ENCODE peak calls at places on chromosomes 16 and 17, in seven cellular contexts. Y, K, D, N, J, R and T are unnamed samples.

GRCh38 chr17:33396818-33397217 is 103.7 kb upstream of the ASIC2 start:
- DNase-seq in N (no peak), J (no peak), D (no peak), K (no peak), R (no peak), Y (no peak), T (no peak)

GRCh38 chr16:69567031-69567680 is 1.4 kb downstream of the NFAT5 start:
- DNase-seq in N (peak; percentile 9), Y (peak; percentile 41), D (peak; percentile 54), K (no peak), R (no peak), J (peak; percentile 58), T (peak; percentile 67)

GRCh38 chr17:81064746-81065475 is 30.0 kb downstream of the BAIAP2 start:
- DNase-seq in K (no peak), Y (peak; percentile 50), D (no peak), R (no peak), J (peak; percentile 88), N (no peak), T (no peak)

GRCh38 chr16:85615852-85616607 is 2.9 kb downstream of the GSE1 start:
- DNase-seq in R (peak; percentile 93), K (peak; percentile 48), Y (peak; percentile 59), D (peak; percentile 94), N (peak; percentile 28), J (peak; percentile 83), T (peak; percentile 91)

GRCh38 chr16:84786605-84787302 is 33.0 kb upstream of the CRISPLD2 start:
- DNase-seq in D (no peak), R (no peak), N (no peak), Y (no peak), K (no peak), J (no peak), T (no peak)

GRCh38 chr16:64687796-64688195 is 434.1 kb downstream of the CDH11 start:
- DNase-seq in R (no peak), D (no peak), J (no peak), K (no peak), Y (no peak), N (no peak), T (no peak)

GRCh38 chr16:57818377-57819055 is 16.2 kb upstream of the KIFC3 start:
- DNase-seq in J (no peak), D (no peak), N (no peak), Y (no peak), R (no peak), K (no peak), T (no peak)

GRCh38 chr16:69851491-69852240 is 89.5 kb downstream of the WWP2 start:
- DNase-seq in D (no peak), K (no peak), N (no peak), Y (no peak), R (no peak), J (peak; percentile 67), T (no peak)

GRCh38 chr17:74427048-74427762 is 4.7 kb upstream of the GPRC5C start:
- DNase-seq in Y (peak; percentile 49), D (no peak), N (no peak), J (no peak), R (peak; percentile 36), K (no peak), T (no peak)

GRCh38 chr17:70621593-70621992 is 452.3 kb downstream of the KCNJ2 start:
- DNase-seq in J (peak; percentile 4), R (no peak), K (no peak), N (no peak), Y (no peak), D (no peak), T (no peak)

GRCh38 chr16:22141746-22142145 is 20.6 kb upstream of the SDR42E2 start:
- DNase-seq in Y (no peak), N (no peak), J (peak; percentile 47), D (peak; percentile 10), K (peak; percentile 21), R (peak; percentile 81), T (peak; percentile 65)

GRCh38 chr16:87052506-87052905 is 264.7 kb downstream of the C16orf95 start:
- DNase-seq in R (no peak), Y (no peak), N (no peak), K (no peak), J (peak; percentile 15), D (no peak), T (no peak)

GRCh38 chr17:78923660-78924453 is 1.3 kb downstream of the TIMP2 start:
- DNase-seq in D (peak; percentile 75), N (peak; percentile 97), J (peak; percentile 68), Y (peak; percentile 88), K (peak; percentile 69), R (peak; percentile 76), T (peak; percentile 64)

GRCh38 chr17:81242421-81243332 is 3.6 kb downstream of the NDUFAF8 start:
- DNase-seq in R (no peak), N (no peak), J (no peak), D (peak; percentile 10), K (no peak), Y (no peak), T (peak; percentile 49)

GRCh38 chr16:50210266-50211038 is 55.9 kb upstream of the ADCY7 start:
- DNase-seq in R (peak; percentile 88), Y (peak; percentile 53), J (peak; percentile 94), K (peak; percentile 51), N (peak; percentile 45), D (peak; percentile 77), T (peak; percentile 82)

GRCh38 chr16:50195276-50195675 is 42.2 kb downstream of the TENT4B start:
- DNase-seq in J (peak; percentile 68), K (no peak), R (no peak), D (no peak), N (no peak), Y (no peak), T (no peak)

GRCh38 chr16:78882751-78883150 is 717.8 kb downstream of the MAF start:
- DNase-seq in R (no peak), N (no peak), D (no peak), Y (no peak), J (no peak), K (no peak), T (no peak)

GRCh38 chr17:41542357-41542756 is 14.2 kb upstream of the KRT19 start:
- DNase-seq in D (no peak), Y (no peak), N (no peak), R (no peak), J (no peak), K (no peak), T (no peak)

GRCh38 chr16:57541754-57542435 is 548 bp upstream of the ADGRG5 start:
- DNase-seq in R (no peak), K (no peak), Y (no peak), J (no peak), D (no peak), N (no peak), T (no peak)

GRCh38 chr16:84868328-84868727 is 48.5 kb downstream of the CRISPLD2 start:
- DNase-seq in N (no peak), J (no peak), R (no peak), D (no peak), Y (no peak), K (no peak), T (no peak)

GRCh38 chr17:50845260-50846147 is 10.1 kb downstream of the WFIKKN2 start:
- DNase-seq in K (no peak), Y (peak; percentile 56), N (no peak), J (peak; percentile 90), D (no peak), R (no peak), T (no peak)

GRCh38 chr16:17359778-17360177 is 111.0 kb downstream of the XYLT1 start:
- DNase-seq in R (no peak), D (peak; percentile 33), K (no peak), N (no peak), Y (no peak), J (peak; percentile 88), T (no peak)

GRCh38 chr17:56756536-56756935 is 77.2 kb downstream of the C17orf67 start:
- DNase-seq in R (no peak), N (no peak), K (no peak), D (no peak), J (peak; percentile 95), Y (no peak), T (no peak)

DNA sequence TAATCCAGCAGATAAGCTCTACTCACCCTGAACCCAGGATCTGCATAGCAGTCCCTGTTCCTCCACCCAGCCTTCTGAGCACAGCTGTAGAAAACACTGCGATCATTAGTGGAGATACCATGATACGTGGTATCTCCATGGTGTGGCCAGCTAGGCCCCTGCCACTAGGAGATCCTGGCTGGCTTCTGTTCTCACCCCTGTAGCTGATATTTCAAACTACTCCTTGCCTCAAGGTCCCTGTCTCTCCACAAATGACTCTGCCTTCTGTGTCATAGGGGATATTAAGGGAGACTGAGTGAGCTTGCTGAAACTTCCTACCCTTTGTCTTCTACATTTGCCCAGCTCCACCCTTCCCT is 44.3 kb downstream of the ERN1 start:
- DNase-seq in J (no peak), N (no peak), K (no peak), D (no peak), Y (no peak), R (no peak), T (no peak)
- H3K27ac ChIP-seq in J (no peak overlapping the region), N (peak overlapping the region; percentile 100), K (no peak overlapping the region), D (peak overlapping the region; percentile 20), Y (peak overlapping the region; percentile 99), R (no peak overlapping the region), T (no peak overlapping the region)

DNA sequence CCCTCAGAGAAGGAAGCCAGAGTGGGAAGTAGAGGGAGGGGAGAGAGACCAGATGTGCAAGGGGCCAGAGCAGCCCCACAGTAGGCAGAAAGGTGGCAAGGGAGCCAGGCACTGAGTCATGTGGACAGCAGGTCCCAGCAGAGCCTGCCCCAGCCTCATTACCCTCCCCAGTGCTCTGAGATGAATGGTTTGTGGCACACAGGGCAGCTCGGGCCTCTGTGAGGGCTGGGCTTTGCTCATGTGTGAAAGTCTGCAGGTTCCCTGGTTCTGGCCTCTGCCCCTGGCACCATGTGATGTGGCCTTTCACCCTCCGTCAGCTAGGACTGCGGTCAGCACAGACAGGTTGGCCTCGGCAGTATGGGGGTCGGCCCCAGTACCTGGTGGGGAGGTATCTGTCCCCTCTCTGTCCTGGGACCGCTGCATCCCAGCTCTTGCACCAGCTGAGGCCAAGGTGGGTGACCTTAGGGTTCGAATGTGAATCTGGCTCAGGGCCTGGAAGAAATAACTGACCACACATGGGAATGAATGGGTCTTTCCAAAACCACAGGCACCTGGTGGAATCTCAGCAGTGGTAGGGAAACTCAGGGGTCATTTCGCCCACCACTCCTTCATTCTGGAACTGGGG is 8.9 kb downstream of the LRRC75A start:
- DNase-seq in R (no peak), K (no peak), Y (no peak), D (no peak), J (no peak), N (no peak), T (no peak)
- H3K9me2 ChIP-seq in R (no peaks in the 10 kb centered on the region), K (no peaks in the 10 kb centered on the region), Y (no peaks in the 10 kb centered on the region), D (no peaks in the 10 kb centered on the region), J (no peaks in the 10 kb centered on the region), N (no peaks in the 10 kb centered on the region), T (no peaks in the 10 kb centered on the region)

GRCh38 chr17:64653985-64654355 is 8.1 kb downstream of the SMURF2 start:
- DNase-seq in Y (no peak), K (no peak), N (no peak), R (no peak), J (peak; percentile 53), D (no peak), T (no peak)
- H3K4me2 ChIP-seq in Y (peak overlapping the region; percentile 52), K (peak overlapping the region; percentile 11), N (no peak overlapping the region), R (no peak overlapping the region), J (peak overlapping the region; percentile 78), D (no peak overlapping the region), T (no peak overlapping the region)

DNA sequence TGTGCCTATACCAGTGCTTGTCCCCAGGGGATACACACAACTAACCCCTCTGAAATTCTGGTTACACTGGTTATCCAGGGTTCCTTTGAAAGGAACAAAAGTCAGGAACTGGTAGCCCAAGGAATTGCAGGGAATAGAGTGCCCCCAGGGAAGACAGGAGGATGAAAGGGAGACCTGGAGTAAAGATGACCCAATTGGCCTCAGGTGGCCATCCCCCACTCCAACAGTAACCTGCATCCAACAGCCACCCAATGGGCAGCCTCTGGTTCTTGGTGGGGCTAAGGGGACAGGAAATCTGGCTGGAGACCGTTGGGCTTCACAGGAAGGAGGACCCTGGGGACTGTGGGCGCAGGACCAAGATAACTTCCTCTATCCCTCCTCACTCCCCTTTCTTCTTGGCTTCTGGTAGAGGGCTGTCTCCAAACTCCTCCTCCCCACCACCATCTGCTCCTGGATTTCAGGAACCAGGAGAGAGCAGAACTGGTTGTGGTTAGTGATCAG is 826 bp upstream of the MPO start:
- DNase-seq in R (peak; percentile 19), K (no peak), Y (no peak), J (no peak), N (no peak), D (no peak), T (no peak)
- H3K27ac ChIP-seq in R (no peak overlapping the region), K (no peak overlapping the region), Y (no peak overlapping the region), J (no peak overlapping the region), N (no peak overlapping the region), D (no peak overlapping the region), T (no peak overlapping the region)